ENCODE peak calls at places on chromosomes 7 and 10, in five cellular contexts. L is foreskin fibroblast; Q is stimulated activated CD4-positive, alpha-beta T cell treated with anti-CD3 and anti-CD28 coated beads, Interleukin-1b, Interleukin-23, amount 100 ng/mL, for 4 hours; S is activated CD4-positive, alpha-beta T cell treated with anti-CD3 and anti-CD28 coated beads, Interleukin-2, amount 50 U/mL, for 4 hours; O is iPS-NIHi11. I is an unnamed sample.

GRCh38 chr10:70053896-70054641 is 1.4 kb downstream of the MACROH2A2 start:
- DNase-seq in S (no peak), L (no peak), O (peak; percentile 62), Q (no peak), I (no peak)

GRCh38 chr7:39490296-39490695 is 75.9 kb upstream of the YAE1 start:
- DNase-seq in L (no peak), S (no peak), O (no peak), Q (no peak), I (no peak)

GRCh38 chr10:32005050-32005449 is 51.2 kb downstream of the KIF5B start:
- DNase-seq in S (peak; percentile 13), Q (no peak), L (peak; percentile 75), O (peak; percentile 46), I (peak; percentile 24)

GRCh38 chr10:77898323-77899079 is 28.1 kb downstream of the DLG5 start:
- DNase-seq in Q (no peak), L (no peak), S (no peak), O (peak; percentile 45), I (no peak)

GRCh38 chr10:43390791-43391190 is 18.2 kb downstream of the HNRNPF start:
- DNase-seq in S (no peak), Q (no peak), L (peak; percentile 78), O (no peak), I (peak; percentile 67)

GRCh38 chr10:80718024-80718423 is 180.3 kb downstream of the SH2D4B start:
- DNase-seq in Q (no peak), O (no peak), S (no peak), L (no peak), I (no peak)

GRCh38 chr10:34996843-34997242 is 93.3 kb downstream of the CUL2 start:
- DNase-seq in S (no peak), L (peak; percentile 73), O (no peak), Q (no peak), I (no peak)

GRCh38 chr7:106239406-106239805 is 45.4 kb downstream of the NAMPT start:
- DNase-seq in Q (no peak), O (no peak), S (no peak), L (peak; percentile 42), I (no peak)

GRCh38 chr10:119496282-119496681 is 46.2 kb downstream of the RGS10 start:
- DNase-seq in O (no peak), Q (no peak), L (no peak), S (no peak), I (no peak)

GRCh38 chr10:5611899-5612680 is 54.3 kb downstream of the ASB13 start:
- DNase-seq in O (no peak), S (no peak), Q (no peak), L (no peak), I (no peak)

GRCh38 chr10:17227367-17228080 is 517 bp upstream of the VIM start:
- DNase-seq in Q (no peak), L (peak; percentile 58), S (no peak), O (no peak), I (no peak)

GRCh38 chr10:90947025-90947960 is 26.4 kb upstream of the ANKRD1 start:
- DNase-seq in O (no peak), L (peak; percentile 66), Q (no peak), S (no peak), I (peak; percentile 67)

GRCh38 chr7:78413568-78413967 is 615.0 kb downstream of the PHTF2 start:
- DNase-seq in S (no peak), O (no peak), Q (no peak), L (no peak), I (no peak)

GRCh38 chr10:104328916-104329710 is 9.2 kb downstream of the ITPRIP start:
- DNase-seq in O (peak; percentile 46), L (peak; percentile 95), S (peak; percentile 79), Q (peak; percentile 46), I (peak; percentile 94)

GRCh38 chr7:137590686-137591255 is 247.2 kb upstream of the PTN start:
- DNase-seq in S (no peak), O (no peak), Q (no peak), L (no peak), I (no peak)

GRCh38 chr10:36183056-36183455 is 541.0 kb upstream of the FZD8 start:
- DNase-seq in Q (no peak), O (no peak), S (no peak), L (no peak), I (no peak)

GRCh38 chr7:90209776-90210175 is 1.8 kb upstream of the STEAP2 start:
- DNase-seq in O (no peak), L (peak; percentile 33), S (no peak), Q (no peak), I (no peak)

GRCh38 chr7:138756591-138757222 is 41.1 kb upstream of the TMEM213 start:
- DNase-seq in Q (no peak), O (no peak), S (no peak), L (no peak), I (no peak)

GRCh38 chr10:63072951-63073350 is 60.2 kb upstream of the NRBF2 start:
- DNase-seq in L (no peak), Q (no peak), O (peak; percentile 16), S (no peak), I (no peak)

GRCh38 chr10:4242561-4243035 is 457.6 kb upstream of the KLF6 start:
- DNase-seq in O (no peak), Q (no peak), S (no peak), L (peak; percentile 83), I (peak; percentile 78)

GRCh38 chr7:52689912-52690311 is 345.5 kb upstream of the POM121L12 start:
- DNase-seq in L (no peak), Q (no peak), S (no peak), O (no peak), I (no peak)

GRCh38 chr10:94097656-94098055 is 103.9 kb downstream of the PLCE1 start:
- DNase-seq in S (no peak), O (no peak), L (peak; percentile 37), Q (no peak), I (no peak)

GRCh38 chr7:134327896-134328295 is 11.2 kb upstream of the SLC35B4 start:
- DNase-seq in L (peak; percentile 79), O (peak; percentile 65), Q (peak; percentile 9), S (peak; percentile 34), I (peak; percentile 24)

GRCh38 chr7:142939226-142939910 is at the start of gene LLCFC1:
- DNase-seq in S (no peak), O (peak; percentile 88), L (no peak), Q (no peak), I (no peak)

GRCh38 chr7:266851-267840 is 22.8 kb upstream of the FOXL3 start:
- DNase-seq in O (peak; percentile 96), L (no peak), S (no peak), Q (no peak), I (no peak)

GRCh38 chr7:144784943-144785342 is 50.9 kb downstream of the TPK1 start:
- DNase-seq in S (no peak), O (no peak), L (no peak), Q (no peak), I (no peak)

GRCh38 chr10:111076191-111076681 is 593 bp upstream of the ADRA2A start:
- DNase-seq in L (peak; percentile 77), S (peak; percentile 24), O (peak; percentile 93), Q (peak; percentile 53), I (no peak)

GRCh38 chr10:129968937-129969527 is 5.0 kb upstream of the EBF3 start:
- DNase-seq in O (peak; percentile 72), L (peak; percentile 68), Q (no peak), S (no peak), I (no peak)

GRCh38 chr7:138919256-138919655 is 61.9 kb downstream of the KIAA1549 start:
- DNase-seq in Q (no peak), L (peak; percentile 50), O (no peak), S (no peak), I (peak; percentile 52)

GRCh38 chr7:105389090-105389650 is 449 bp upstream of the SRPK2 start:
- DNase-seq in O (no peak), L (peak; percentile 80), S (no peak), Q (no peak), I (peak; percentile 56)

GRCh38 chr7:91767820-91768219 is 112.7 kb downstream of the MTERF1 start:
- DNase-seq in S (no peak), O (no peak), L (no peak), Q (no peak), I (no peak)